ENCODE peak calls at places on chromosomes 3 and 15, in seven cellular contexts. One of them, this sample, is unnamed.

GRCh38 chr3:147574622-147575021 is 165.5 kb downstream of the ZIC1 start:
- DNase-seq in GM10248: no peak
- DNase-seq in GM12865: no peak
- DNase-seq in kidney epithelial cell: no peak
- DNase-seq in upper lobe of left lung: no peak
- DNase-seq in suprapubic skin: no peak
- DNase-seq in fibroblast of pulmonary artery: no peak
- DNase-seq in this sample: no peak

GRCh38 chr15:60328852-60329443 is 68.8 kb downstream of the ANXA2 start:
- DNase-seq in GM10248: no peak
- DNase-seq in GM12865: peak
- DNase-seq in kidney epithelial cell: no peak
- DNase-seq in upper lobe of left lung: no peak
- DNase-seq in suprapubic skin: no peak
- DNase-seq in fibroblast of pulmonary artery: peak
- DNase-seq in this sample: no peak

GRCh38 chr15:41971893-41972340 is 440 bp downstream of the EHD4 start:
- DNase-seq in GM10248: peak
- DNase-seq in GM12865: no peak
- DNase-seq in kidney epithelial cell: no peak
- DNase-seq in upper lobe of left lung: peak
- DNase-seq in suprapubic skin: no peak
- DNase-seq in fibroblast of pulmonary artery: no peak
- DNase-seq in this sample: no peak

GRCh38 chr15:99104788-99105515 is at the start of gene SYNM:
- DNase-seq in GM10248: peak
- DNase-seq in GM12865: peak
- DNase-seq in kidney epithelial cell: no peak
- DNase-seq in upper lobe of left lung: peak
- DNase-seq in suprapubic skin: no peak
- DNase-seq in fibroblast of pulmonary artery: peak
- DNase-seq in this sample: peak

GRCh38 chr3:66276705-66277274 is 56.0 kb downstream of the SLC25A26 start:
- DNase-seq in GM10248: no peak
- DNase-seq in GM12865: peak
- DNase-seq in kidney epithelial cell: peak
- DNase-seq in upper lobe of left lung: no peak
- DNase-seq in suprapubic skin: no peak
- DNase-seq in fibroblast of pulmonary artery: peak
- DNase-seq in this sample: no peak

GRCh38 chr3:45010718-45011355 is 15.3 kb upstream of the CLEC3B start:
- DNase-seq in GM10248: no peak
- DNase-seq in GM12865: no peak
- DNase-seq in kidney epithelial cell: peak
- DNase-seq in upper lobe of left lung: no peak
- DNase-seq in suprapubic skin: no peak
- DNase-seq in fibroblast of pulmonary artery: peak
- DNase-seq in this sample: no peak

GRCh38 chr3:182490601-182491485 is 302.5 kb upstream of the ATP11B start:
- DNase-seq in GM10248: no peak
- DNase-seq in GM12865: peak
- DNase-seq in kidney epithelial cell: no peak
- DNase-seq in upper lobe of left lung: no peak
- DNase-seq in suprapubic skin: no peak
- DNase-seq in fibroblast of pulmonary artery: peak
- DNase-seq in this sample: no peak

GRCh38 chr3:140469491-140469890 is 208.4 kb upstream of the TRIM42 start:
- DNase-seq in GM10248: no peak
- DNase-seq in GM12865: no peak
- DNase-seq in kidney epithelial cell: no peak
- DNase-seq in upper lobe of left lung: no peak
- DNase-seq in suprapubic skin: no peak
- DNase-seq in fibroblast of pulmonary artery: no peak
- DNase-seq in this sample: no peak

GRCh38 chr15:70447511-70447910 is 315.8 kb downstream of the UACA start:
- DNase-seq in GM10248: no peak
- DNase-seq in GM12865: no peak
- DNase-seq in kidney epithelial cell: no peak
- DNase-seq in upper lobe of left lung: no peak
- DNase-seq in suprapubic skin: no peak
- DNase-seq in fibroblast of pulmonary artery: no peak
- DNase-seq in this sample: no peak

GRCh38 chr15:80572337-80572736 is 122.8 kb upstream of the ABHD17C start:
- DNase-seq in GM10248: no peak
- DNase-seq in GM12865: no peak
- DNase-seq in kidney epithelial cell: no peak
- DNase-seq in upper lobe of left lung: no peak
- DNase-seq in suprapubic skin: no peak
- DNase-seq in fibroblast of pulmonary artery: no peak
- DNase-seq in this sample: no peak

GRCh38 chr3:42161050-42161935 is 70.1 kb downstream of the TRAK1 start:
- DNase-seq in GM10248: no peak
- DNase-seq in GM12865: no peak
- DNase-seq in kidney epithelial cell: no peak
- DNase-seq in upper lobe of left lung: no peak
- DNase-seq in suprapubic skin: no peak
- DNase-seq in fibroblast of pulmonary artery: peak
- DNase-seq in this sample: no peak

GRCh38 chr3:49120096-49120437 is 556 bp downstream of the USP19 start:
- DNase-seq in GM10248: no peak
- DNase-seq in GM12865: peak
- DNase-seq in kidney epithelial cell: no peak
- DNase-seq in upper lobe of left lung: no peak
- DNase-seq in suprapubic skin: no peak
- DNase-seq in fibroblast of pulmonary artery: no peak
- DNase-seq in this sample: no peak

GRCh38 chr3:126959921-126960603 is 22.9 kb upstream of the PLXNA1 start:
- DNase-seq in GM10248: no peak
- DNase-seq in GM12865: no peak
- DNase-seq in kidney epithelial cell: no peak
- DNase-seq in upper lobe of left lung: peak
- DNase-seq in suprapubic skin: peak
- DNase-seq in fibroblast of pulmonary artery: peak
- DNase-seq in this sample: no peak

GRCh38 chr3:78690806-78691205 is 1077.0 kb downstream of the ROBO1 start:
- DNase-seq in GM10248: no peak
- DNase-seq in GM12865: no peak
- DNase-seq in kidney epithelial cell: no peak
- DNase-seq in upper lobe of left lung: no peak
- DNase-seq in suprapubic skin: no peak
- DNase-seq in fibroblast of pulmonary artery: peak
- DNase-seq in this sample: no peak

GRCh38 chr3:189629803-189630455 is 1.3 kb upstream of the TP63 start:
- DNase-seq in GM10248: no peak
- DNase-seq in GM12865: peak
- DNase-seq in kidney epithelial cell: no peak
- DNase-seq in upper lobe of left lung: no peak
- DNase-seq in suprapubic skin: no peak
- DNase-seq in fibroblast of pulmonary artery: peak
- DNase-seq in this sample: no peak

GRCh38 chr3:499362-499761 is 302.8 kb downstream of the CHL1 start:
- DNase-seq in GM10248: no peak
- DNase-seq in GM12865: no peak
- DNase-seq in kidney epithelial cell: no peak
- DNase-seq in upper lobe of left lung: no peak
- DNase-seq in suprapubic skin: no peak
- DNase-seq in fibroblast of pulmonary artery: no peak
- DNase-seq in this sample: no peak

GRCh38 chr3:151875759-151876158 is 2.3 kb downstream of the SUCNR1 start:
- DNase-seq in GM10248: peak
- DNase-seq in GM12865: peak
- DNase-seq in kidney epithelial cell: peak
- DNase-seq in upper lobe of left lung: no peak
- DNase-seq in suprapubic skin: no peak
- DNase-seq in fibroblast of pulmonary artery: peak
- DNase-seq in this sample: no peak

GRCh38 chr15:28022181-28022580 is 76.9 kb downstream of the OCA2 start:
- DNase-seq in GM10248: no peak
- DNase-seq in GM12865: no peak
- DNase-seq in kidney epithelial cell: no peak
- DNase-seq in upper lobe of left lung: no peak
- DNase-seq in suprapubic skin: no peak
- DNase-seq in fibroblast of pulmonary artery: no peak
- DNase-seq in this sample: no peak

GRCh38 chr15:43361313-43361903 is 9.4 kb downstream of the ZSCAN29 start:
- DNase-seq in GM10248: no peak
- DNase-seq in GM12865: no peak
- DNase-seq in kidney epithelial cell: no peak
- DNase-seq in upper lobe of left lung: no peak
- DNase-seq in suprapubic skin: no peak
- DNase-seq in fibroblast of pulmonary artery: peak
- DNase-seq in this sample: no peak

GRCh38 chr3:103991461-103992115 is 1375.1 kb upstream of the ALCAM start:
- DNase-seq in GM10248: no peak
- DNase-seq in GM12865: peak
- DNase-seq in kidney epithelial cell: no peak
- DNase-seq in upper lobe of left lung: no peak
- DNase-seq in suprapubic skin: no peak
- DNase-seq in fibroblast of pulmonary artery: peak
- DNase-seq in this sample: no peak

GRCh38 chr15:92510163-92510882 is 116.6 kb downstream of the ST8SIA2 start:
- DNase-seq in GM10248: no peak
- DNase-seq in GM12865: no peak
- DNase-seq in kidney epithelial cell: no peak
- DNase-seq in upper lobe of left lung: no peak
- DNase-seq in suprapubic skin: no peak
- DNase-seq in fibroblast of pulmonary artery: no peak
- DNase-seq in this sample: no peak

GRCh38 chr3:45607790-45608189 is 13.2 kb downstream of the LIMD1 start:
- DNase-seq in GM10248: no peak
- DNase-seq in GM12865: no peak
- DNase-seq in kidney epithelial cell: no peak
- DNase-seq in upper lobe of left lung: no peak
- DNase-seq in suprapubic skin: no peak
- DNase-seq in fibroblast of pulmonary artery: peak
- DNase-seq in this sample: no peak

GRCh38 chr3:133977568-133977967 is 52.2 kb downstream of the SLCO2A1 start:
- DNase-seq in GM10248: no peak
- DNase-seq in GM12865: no peak
- DNase-seq in kidney epithelial cell: no peak
- DNase-seq in upper lobe of left lung: no peak
- DNase-seq in suprapubic skin: no peak
- DNase-seq in fibroblast of pulmonary artery: no peak
- DNase-seq in this sample: no peak

GRCh38 chr3:123383101-123384053 is 65.5 kb downstream of the ADCY5 start:
- DNase-seq in GM10248: no peak
- DNase-seq in GM12865: no peak
- DNase-seq in kidney epithelial cell: no peak
- DNase-seq in upper lobe of left lung: no peak
- DNase-seq in suprapubic skin: no peak
- DNase-seq in fibroblast of pulmonary artery: no peak
- DNase-seq in this sample: no peak

GRCh38 chr3:143484851-143485512 is 363.3 kb downstream of the SLC9A9 start:
- DNase-seq in GM10248: no peak
- DNase-seq in GM12865: no peak
- DNase-seq in kidney epithelial cell: no peak
- DNase-seq in upper lobe of left lung: no peak
- DNase-seq in suprapubic skin: no peak
- DNase-seq in fibroblast of pulmonary artery: no peak
- DNase-seq in this sample: no peak

GRCh38 chr15:39736646-39737550 is 45.7 kb downstream of the FSIP1 start:
- DNase-seq in GM10248: no peak
- DNase-seq in GM12865: no peak
- DNase-seq in kidney epithelial cell: no peak
- DNase-seq in upper lobe of left lung: no peak
- DNase-seq in suprapubic skin: no peak
- DNase-seq in fibroblast of pulmonary artery: no peak
- DNase-seq in this sample: no peak

GRCh38 chr3:99836681-99837080 is 19.0 kb downstream of the CMSS1 start:
- DNase-seq in GM10248: no peak
- DNase-seq in GM12865: no peak
- DNase-seq in kidney epithelial cell: no peak
- DNase-seq in upper lobe of left lung: no peak
- DNase-seq in suprapubic skin: no peak
- DNase-seq in fibroblast of pulmonary artery: no peak
- DNase-seq in this sample: no peak

GRCh38 chr3:48655586-48655985 is 7.1 kb downstream of the CELSR3 start:
- DNase-seq in GM10248: no peak
- DNase-seq in GM12865: peak
- DNase-seq in kidney epithelial cell: no peak
- DNase-seq in upper lobe of left lung: no peak
- DNase-seq in suprapubic skin: no peak
- DNase-seq in fibroblast of pulmonary artery: no peak
- DNase-seq in this sample: no peak

GRCh38 chr3:179624471-179624870 is 19.9 kb downstream of the NDUFB5 start:
- DNase-seq in GM10248: no peak
- DNase-seq in GM12865: no peak
- DNase-seq in kidney epithelial cell: no peak
- DNase-seq in upper lobe of left lung: no peak
- DNase-seq in suprapubic skin: no peak
- DNase-seq in fibroblast of pulmonary artery: no peak
- DNase-seq in this sample: no peak

GRCh38 chr15:69853572-69853971 is 244.1 kb downstream of the TLE3 start:
- DNase-seq in GM10248: no peak
- DNase-seq in GM12865: no peak
- DNase-seq in kidney epithelial cell: peak
- DNase-seq in upper lobe of left lung: no peak
- DNase-seq in suprapubic skin: no peak
- DNase-seq in fibroblast of pulmonary artery: peak
- DNase-seq in this sample: no peak

GRCh38 chr15:79185199-79185598 is 94.6 kb upstream of the RASGRF1 start:
- DNase-seq in GM10248: no peak
- DNase-seq in GM12865: peak
- DNase-seq in kidney epithelial cell: no peak
- DNase-seq in upper lobe of left lung: no peak
- DNase-seq in suprapubic skin: no peak
- DNase-seq in fibroblast of pulmonary artery: no peak
- DNase-seq in this sample: no peak
- TF ChIP-seq CTCF in GM10248: peak
- TF ChIP-seq CTCF in GM12865: peak
- TF ChIP-seq CTCF in kidney epithelial cell: peak
- TF ChIP-seq CTCF in upper lobe of left lung: no peak
- TF ChIP-seq CTCF in suprapubic skin: no peak
- TF ChIP-seq CTCF in fibroblast of pulmonary artery: peak
- TF ChIP-seq CTCF in this sample: no peak

GRCh38 chr3:50189274-50189673 is 2.1 kb upstream of the GNAT1 start:
- DNase-seq in GM10248: peak
- DNase-seq in GM12865: peak
- DNase-seq in kidney epithelial cell: peak
- DNase-seq in upper lobe of left lung: no peak
- DNase-seq in suprapubic skin: no peak
- DNase-seq in fibroblast of pulmonary artery: peak
- DNase-seq in this sample: no peak
- TF ChIP-seq CTCF in GM10248: peak
- TF ChIP-seq CTCF in GM12865: peak
- TF ChIP-seq CTCF in kidney epithelial cell: peak
- TF ChIP-seq CTCF in upper lobe of left lung: peak
- TF ChIP-seq CTCF in suprapubic skin: peak
- TF ChIP-seq CTCF in fibroblast of pulmonary artery: peak
- TF ChIP-seq CTCF in this sample: no peak

GRCh38 chr15:83993591-83993990 is 242.0 kb upstream of the GOLGA6L4 start:
- DNase-seq in GM10248: no peak
- DNase-seq in GM12865: peak
- DNase-seq in kidney epithelial cell: no peak
- DNase-seq in upper lobe of left lung: no peak
- DNase-seq in suprapubic skin: no peak
- DNase-seq in fibroblast of pulmonary artery: peak
- DNase-seq in this sample: no peak
- TF ChIP-seq CTCF in GM10248: no peak
- TF ChIP-seq CTCF in GM12865: peak
- TF ChIP-seq CTCF in kidney epithelial cell: no peak
- TF ChIP-seq CTCF in upper lobe of left lung: no peak
- TF ChIP-seq CTCF in suprapubic skin: no peak
- TF ChIP-seq CTCF in fibroblast of pulmonary artery: peak
- TF ChIP-seq CTCF in this sample: no peak

GRCh38 chr3:194869482-194870169 is 183.9 kb downstream of the FAM43A start:
- DNase-seq in GM10248: no peak
- DNase-seq in GM12865: no peak
- DNase-seq in kidney epithelial cell: no peak
- DNase-seq in upper lobe of left lung: no peak
- DNase-seq in suprapubic skin: no peak
- DNase-seq in fibroblast of pulmonary artery: peak
- DNase-seq in this sample: no peak
- TF ChIP-seq CTCF in GM10248: no peak
- TF ChIP-seq CTCF in GM12865: no peak
- TF ChIP-seq CTCF in kidney epithelial cell: no peak
- TF ChIP-seq CTCF in upper lobe of left lung: no peak
- TF ChIP-seq CTCF in suprapubic skin: no peak
- TF ChIP-seq CTCF in fibroblast of pulmonary artery: peak
- TF ChIP-seq CTCF in this sample: no peak